ENCODE peak calls at places on chromosome 5, in ten cellular contexts. V is posterior cingulate gyrus; M is activated CD8-positive, alpha-beta T cell treated with anti-CD3 and anti-CD28 coated beads for 36 hours; X is PC-3; B is MG63; D is tibial artery; W is NCI-H1436; E is mesothelial cell of epicardium; L is globus pallidus; I is left ventricle myocardium inferior. H is an unnamed sample.

GRCh38 chr5:45796959-45797553 is 100.9 kb upstream of the HCN1 start:
- DNase-seq in V (no peak), M (no peak), X (peak), B (no peak), D (no peak), W (no peak), E (no peak), L (no peak), I (no peak), H (no peak)

GRCh38 chr5:160458971-160459800 is 37.5 kb downstream of the PTTG1 start:
- DNase-seq in V (no peak), M (peak), X (no peak), B (no peak), D (no peak), W (no peak), E (no peak), L (no peak), I (no peak), H (no peak)

GRCh38 chr5:137491121-137491520 is 8.0 kb downstream of the SPOCK1 start:
- DNase-seq in V (no peak), M (no peak), X (peak), B (peak), D (no peak), W (no peak), E (no peak), L (no peak), I (no peak), H (no peak)

GRCh38 chr5:138580777-138581176 is 5.6 kb upstream of the HSPA9 start:
- DNase-seq in V (no peak), M (no peak), X (no peak), B (no peak), D (no peak), W (no peak), E (no peak), L (no peak), I (no peak), H (no peak)

GRCh38 chr5:151388960-151389359 is 41.6 kb upstream of the SLC36A2 start:
- DNase-seq in V (no peak), M (no peak), X (no peak), B (no peak), D (no peak), W (no peak), E (no peak), L (no peak), I (no peak), H (no peak)

GRCh38 chr5:101437341-101437740 is 534.3 kb upstream of the ST8SIA4 start:
- DNase-seq in V (no peak), M (no peak), X (no peak), B (no peak), D (no peak), W (no peak), E (no peak), L (no peak), I (no peak), H (no peak)

GRCh38 chr5:159095882-159096554 is 3.7 kb downstream of the EBF1 start:
- DNase-seq in V (no peak), M (no peak), X (no peak), B (no peak), D (no peak), W (no peak), E (no peak), L (no peak), I (no peak), H (no peak)

GRCh38 chr5:122063836-122064235 is 14.2 kb downstream of the LOX start:
- DNase-seq in V (no peak), M (no peak), X (peak), B (no peak), D (no peak), W (no peak), E (no peak), L (no peak), I (no peak), H (no peak)

GRCh38 chr5:96509721-96510383 is 76.8 kb upstream of the PCSK1 start:
- DNase-seq in V (no peak), M (no peak), X (peak), B (peak), D (no peak), W (no peak), E (no peak), L (no peak), I (no peak), H (no peak)

GRCh38 chr5:33409435-33410146 is 31.2 kb upstream of the TARS1 start:
- DNase-seq in V (no peak), M (no peak), X (no peak), B (no peak), D (no peak), W (no peak), E (no peak), L (no peak), I (peak), H (no peak)

H was measured in aorta.